ENCODE peak calls at places on chromosomes 7 and 10, in eight cellular contexts. One of them, this sample, is unnamed.
A peak's percentile ranks its signal among the peaks of the same experiment; 100 is the strongest.

GRCh38 chr10:127832456-127832855 is 60.3 kb downstream of the CLRN3 start:
- DNase-seq in neural progenitor cell: no peak
- DNase-seq in colonic mucosa: no peak
- DNase-seq in fibroblast of mammary gland: no peak
- DNase-seq in left ventricle myocardium inferior: no peak
- DNase-seq in Panc1: no peak
- DNase-seq in bronchial epithelial cell: no peak
- DNase-seq in adrenal gland: no peak
- DNase-seq in this sample: no peak

GRCh38 chr7:4683884-4684565 is 1.9 kb downstream of the FOXK1 start:
- DNase-seq in neural progenitor cell: no peak
- DNase-seq in colonic mucosa: peak; percentile 72
- DNase-seq in fibroblast of mammary gland: peak; percentile 80
- DNase-seq in left ventricle myocardium inferior: peak; percentile 68
- DNase-seq in Panc1: peak; percentile 55
- DNase-seq in bronchial epithelial cell: peak; percentile 81
- DNase-seq in adrenal gland: peak; percentile 82
- DNase-seq in this sample: peak; percentile 75

GRCh38 chr7:91228327-91228726 is 35.9 kb upstream of the FZD1 start:
- DNase-seq in neural progenitor cell: no peak
- DNase-seq in colonic mucosa: no peak
- DNase-seq in fibroblast of mammary gland: peak; percentile 59
- DNase-seq in left ventricle myocardium inferior: no peak
- DNase-seq in Panc1: no peak
- DNase-seq in bronchial epithelial cell: peak; percentile 39
- DNase-seq in adrenal gland: no peak
- DNase-seq in this sample: no peak

GRCh38 chr7:135197906-135198655 is 13.2 kb downstream of the WDR91 start:
- DNase-seq in neural progenitor cell: no peak
- DNase-seq in colonic mucosa: no peak
- DNase-seq in fibroblast of mammary gland: peak; percentile 85
- DNase-seq in left ventricle myocardium inferior: no peak
- DNase-seq in Panc1: no peak
- DNase-seq in bronchial epithelial cell: no peak
- DNase-seq in adrenal gland: no peak
- DNase-seq in this sample: no peak

GRCh38 chr10:3837909-3838722 is 53.1 kb upstream of the KLF6 start:
- DNase-seq in neural progenitor cell: no peak
- DNase-seq in colonic mucosa: no peak
- DNase-seq in fibroblast of mammary gland: no peak
- DNase-seq in left ventricle myocardium inferior: no peak
- DNase-seq in Panc1: no peak
- DNase-seq in bronchial epithelial cell: no peak
- DNase-seq in adrenal gland: no peak
- DNase-seq in this sample: no peak

GRCh38 chr10:24723386-24723787 is 300 bp downstream of the ARHGAP21 start:
- DNase-seq in neural progenitor cell: peak; percentile 88
- DNase-seq in colonic mucosa: peak; percentile 33
- DNase-seq in fibroblast of mammary gland: no peak
- DNase-seq in left ventricle myocardium inferior: no peak
- DNase-seq in Panc1: no peak
- DNase-seq in bronchial epithelial cell: no peak
- DNase-seq in adrenal gland: peak; percentile 57
- DNase-seq in this sample: peak; percentile 45

GRCh38 chr7:47725031-47725780 is 143.3 kb upstream of the TNS3 start:
- DNase-seq in neural progenitor cell: no peak
- DNase-seq in colonic mucosa: no peak
- DNase-seq in fibroblast of mammary gland: no peak
- DNase-seq in left ventricle myocardium inferior: no peak
- DNase-seq in Panc1: no peak
- DNase-seq in bronchial epithelial cell: peak; percentile 79
- DNase-seq in adrenal gland: no peak
- DNase-seq in this sample: no peak

GRCh38 chr7:66877577-66878300 is 43.3 kb upstream of the TMEM248 start:
- DNase-seq in neural progenitor cell: no peak
- DNase-seq in colonic mucosa: no peak
- DNase-seq in fibroblast of mammary gland: peak; percentile 21
- DNase-seq in left ventricle myocardium inferior: no peak
- DNase-seq in Panc1: no peak
- DNase-seq in bronchial epithelial cell: no peak
- DNase-seq in adrenal gland: no peak
- DNase-seq in this sample: no peak

GRCh38 chr7:117424090-117424829 is 3.0 kb downstream of the ASZ1 start:
- DNase-seq in neural progenitor cell: no peak
- DNase-seq in colonic mucosa: no peak
- DNase-seq in fibroblast of mammary gland: no peak
- DNase-seq in left ventricle myocardium inferior: no peak
- DNase-seq in Panc1: no peak
- DNase-seq in bronchial epithelial cell: no peak
- DNase-seq in adrenal gland: no peak
- DNase-seq in this sample: no peak

GRCh38 chr10:110885932-110886674 is 14.4 kb downstream of the PDCD4 start:
- DNase-seq in neural progenitor cell: no peak
- DNase-seq in colonic mucosa: no peak
- DNase-seq in fibroblast of mammary gland: no peak
- DNase-seq in left ventricle myocardium inferior: no peak
- DNase-seq in Panc1: no peak
- DNase-seq in bronchial epithelial cell: no peak
- DNase-seq in adrenal gland: no peak
- DNase-seq in this sample: no peak

GRCh38 chr7:135774284-135774683 is 25.7 kb upstream of the FAM180A start:
- DNase-seq in neural progenitor cell: no peak
- DNase-seq in colonic mucosa: peak; percentile 58
- DNase-seq in fibroblast of mammary gland: no peak
- DNase-seq in left ventricle myocardium inferior: no peak
- DNase-seq in Panc1: peak; percentile 12
- DNase-seq in bronchial epithelial cell: peak; percentile 87
- DNase-seq in adrenal gland: no peak
- DNase-seq in this sample: peak; percentile 33

GRCh38 chr7:4227105-4228010 is 454.7 kb upstream of the FOXK1 start:
- DNase-seq in neural progenitor cell: peak; percentile 19
- DNase-seq in colonic mucosa: no peak
- DNase-seq in fibroblast of mammary gland: no peak
- DNase-seq in left ventricle myocardium inferior: no peak
- DNase-seq in Panc1: no peak
- DNase-seq in bronchial epithelial cell: no peak
- DNase-seq in adrenal gland: no peak
- DNase-seq in this sample: no peak

GRCh38 chr10:132536241-132536963 is 1.2 kb upstream of the INPP5A start:
- DNase-seq in neural progenitor cell: peak; percentile 33
- DNase-seq in colonic mucosa: peak; percentile 53
- DNase-seq in fibroblast of mammary gland: no peak
- DNase-seq in left ventricle myocardium inferior: peak; percentile 20
- DNase-seq in Panc1: no peak
- DNase-seq in bronchial epithelial cell: no peak
- DNase-seq in adrenal gland: peak; percentile 36
- DNase-seq in this sample: peak; percentile 40

GRCh38 chr7:24401628-24402593 is 117.9 kb downstream of the NPY start:
- DNase-seq in neural progenitor cell: no peak
- DNase-seq in colonic mucosa: no peak
- DNase-seq in fibroblast of mammary gland: peak; percentile 42
- DNase-seq in left ventricle myocardium inferior: no peak
- DNase-seq in Panc1: peak; percentile 33
- DNase-seq in bronchial epithelial cell: peak; percentile 55
- DNase-seq in adrenal gland: no peak
- DNase-seq in this sample: no peak

GRCh38 chr7:144069511-144069910 is at the start of gene OR2A25:
- DNase-seq in neural progenitor cell: no peak
- DNase-seq in colonic mucosa: no peak
- DNase-seq in fibroblast of mammary gland: no peak
- DNase-seq in left ventricle myocardium inferior: no peak
- DNase-seq in Panc1: no peak
- DNase-seq in bronchial epithelial cell: no peak
- DNase-seq in adrenal gland: no peak
- DNase-seq in this sample: no peak

GRCh38 chr7:144057954-144058353 is 9.2 kb downstream of the OR2A5 start:
- DNase-seq in neural progenitor cell: no peak
- DNase-seq in colonic mucosa: no peak
- DNase-seq in fibroblast of mammary gland: peak; percentile 15
- DNase-seq in left ventricle myocardium inferior: no peak
- DNase-seq in Panc1: peak; percentile 25
- DNase-seq in bronchial epithelial cell: no peak
- DNase-seq in adrenal gland: peak; percentile 31
- DNase-seq in this sample: no peak

DNA sequence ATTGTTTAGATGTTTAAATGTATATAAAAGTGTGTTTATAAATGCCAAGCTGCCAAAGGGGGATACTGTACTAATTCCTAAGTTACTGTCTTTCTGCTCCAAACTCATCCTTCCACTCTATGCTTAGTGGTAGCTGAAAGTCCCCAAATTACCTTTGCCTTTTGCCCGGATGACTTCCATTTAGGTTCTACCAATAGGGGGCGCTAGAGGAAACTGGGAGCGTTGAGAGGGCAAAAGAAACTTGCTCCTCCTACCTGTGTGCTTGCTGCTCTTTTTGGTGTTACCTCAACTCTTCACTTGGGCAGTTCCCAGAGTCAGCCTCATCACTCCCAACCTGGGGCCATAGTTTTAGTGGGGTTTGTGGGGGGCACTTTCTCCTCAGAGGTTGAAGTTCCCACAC is 5.9 kb upstream of the OR2A25 start:
- DNase-seq in neural progenitor cell: peak; percentile 14
- DNase-seq in colonic mucosa: no peak
- DNase-seq in fibroblast of mammary gland: no peak
- DNase-seq in left ventricle myocardium inferior: no peak
- DNase-seq in Panc1: no peak
- DNase-seq in bronchial epithelial cell: no peak
- DNase-seq in adrenal gland: no peak
- DNase-seq in this sample: no peak
- TF ChIP-seq CTCF in neural progenitor cell: peak; percentile 61
- TF ChIP-seq CTCF in colonic mucosa: no peak
- TF ChIP-seq CTCF in fibroblast of mammary gland: peak; percentile 31
- TF ChIP-seq CTCF in left ventricle myocardium inferior: no peak
- TF ChIP-seq CTCF in Panc1: peak; percentile 41
- TF ChIP-seq CTCF in bronchial epithelial cell: peak; percentile 25
- TF ChIP-seq CTCF in adrenal gland: no peak
- TF ChIP-seq CTCF in this sample: no peak

DNA sequence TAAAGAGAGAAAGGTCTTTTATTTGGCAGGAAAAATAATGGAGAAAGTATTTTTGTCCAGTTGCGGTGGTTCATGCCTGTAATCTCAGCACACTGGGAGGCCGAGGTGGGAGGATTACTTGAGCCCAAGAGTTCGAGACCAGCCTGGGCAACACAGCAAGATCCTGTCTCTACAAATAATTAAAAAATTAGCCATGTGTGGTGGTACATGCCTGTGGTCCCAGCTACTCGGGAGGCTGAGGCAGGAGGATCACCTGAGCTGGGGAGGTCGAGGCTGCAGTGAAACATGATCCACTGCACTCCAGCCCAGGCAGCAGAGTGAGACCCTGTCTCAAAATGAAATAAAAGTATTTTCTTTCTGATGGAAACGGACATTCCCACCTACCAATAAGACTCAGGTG is 77.8 kb upstream of the MKRN1 start:
- DNase-seq in neural progenitor cell: no peak
- DNase-seq in colonic mucosa: no peak
- DNase-seq in fibroblast of mammary gland: no peak
- DNase-seq in left ventricle myocardium inferior: no peak
- DNase-seq in Panc1: no peak
- DNase-seq in bronchial epithelial cell: no peak
- DNase-seq in adrenal gland: no peak
- DNase-seq in this sample: no peak
- H3K4me3 ChIP-seq in neural progenitor cell: no peak overlapping the region
- H3K4me3 ChIP-seq in colonic mucosa: no peak overlapping the region
- H3K4me3 ChIP-seq in fibroblast of mammary gland: no peak overlapping the region
- H3K4me3 ChIP-seq in left ventricle myocardium inferior: no peak overlapping the region
- H3K4me3 ChIP-seq in Panc1: no peak overlapping the region
- H3K4me3 ChIP-seq in bronchial epithelial cell: no peak overlapping the region
- H3K4me3 ChIP-seq in adrenal gland: no peak overlapping the region
- H3K4me3 ChIP-seq in this sample: no peak overlapping the region

GRCh38 chr7:42611529-42611928 is 300.3 kb downstream of the C7orf25 start:
- DNase-seq in neural progenitor cell: no peak
- DNase-seq in colonic mucosa: no peak
- DNase-seq in fibroblast of mammary gland: no peak
- DNase-seq in left ventricle myocardium inferior: no peak
- DNase-seq in Panc1: no peak
- DNase-seq in bronchial epithelial cell: no peak
- DNase-seq in adrenal gland: no peak
- DNase-seq in this sample: no peak

GRCh38 chr7:42611961-42612360 is 299.9 kb downstream of the C7orf25 start:
- DNase-seq in neural progenitor cell: no peak
- DNase-seq in colonic mucosa: no peak
- DNase-seq in fibroblast of mammary gland: no peak
- DNase-seq in left ventricle myocardium inferior: no peak
- DNase-seq in Panc1: no peak
- DNase-seq in bronchial epithelial cell: no peak
- DNase-seq in adrenal gland: no peak
- DNase-seq in this sample: no peak

GRCh38 chr7:42617781-42618457 is 294.0 kb downstream of the C7orf25 start:
- DNase-seq in neural progenitor cell: peak; percentile 66
- DNase-seq in colonic mucosa: no peak
- DNase-seq in fibroblast of mammary gland: no peak
- DNase-seq in left ventricle myocardium inferior: no peak
- DNase-seq in Panc1: no peak
- DNase-seq in bronchial epithelial cell: no peak
- DNase-seq in adrenal gland: no peak
- DNase-seq in this sample: no peak

GRCh38 chr7:42617071-42617705 is 294.7 kb downstream of the C7orf25 start:
- DNase-seq in neural progenitor cell: peak; percentile 9
- DNase-seq in colonic mucosa: no peak
- DNase-seq in fibroblast of mammary gland: no peak
- DNase-seq in left ventricle myocardium inferior: no peak
- DNase-seq in Panc1: no peak
- DNase-seq in bronchial epithelial cell: no peak
- DNase-seq in adrenal gland: no peak
- DNase-seq in this sample: peak; percentile 28

DNA sequence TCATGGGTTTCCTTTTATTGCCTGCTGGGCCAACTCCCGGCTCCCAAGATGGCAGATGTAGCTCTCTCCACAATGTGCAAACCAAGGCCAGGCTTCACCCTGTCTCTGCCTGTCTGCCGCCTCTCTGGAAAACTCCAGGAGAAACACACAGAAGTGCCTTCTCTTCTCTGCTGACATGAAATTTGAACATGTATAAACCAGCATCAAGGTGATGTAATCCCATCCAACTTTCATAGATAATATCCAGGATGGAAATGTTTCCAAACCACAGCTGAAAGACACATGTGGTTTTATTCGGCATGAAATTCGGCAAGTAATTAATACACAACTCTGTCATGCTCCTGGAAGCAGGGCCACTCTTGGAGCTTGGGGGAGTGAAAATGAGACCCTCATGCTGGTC is 297.2 kb downstream of the C7orf25 start:
- DNase-seq in neural progenitor cell: no peak
- DNase-seq in colonic mucosa: no peak
- DNase-seq in fibroblast of mammary gland: no peak
- DNase-seq in left ventricle myocardium inferior: no peak
- DNase-seq in Panc1: no peak
- DNase-seq in bronchial epithelial cell: peak; percentile 41
- DNase-seq in adrenal gland: no peak
- DNase-seq in this sample: no peak
- TF ChIP-seq CTCF in neural progenitor cell: no peak
- TF ChIP-seq CTCF in colonic mucosa: no peak
- TF ChIP-seq CTCF in fibroblast of mammary gland: no peak
- TF ChIP-seq CTCF in left ventricle myocardium inferior: no peak
- TF ChIP-seq CTCF in Panc1: no peak
- TF ChIP-seq CTCF in bronchial epithelial cell: no peak
- TF ChIP-seq CTCF in adrenal gland: no peak
- TF ChIP-seq CTCF in this sample: no peak

DNA sequence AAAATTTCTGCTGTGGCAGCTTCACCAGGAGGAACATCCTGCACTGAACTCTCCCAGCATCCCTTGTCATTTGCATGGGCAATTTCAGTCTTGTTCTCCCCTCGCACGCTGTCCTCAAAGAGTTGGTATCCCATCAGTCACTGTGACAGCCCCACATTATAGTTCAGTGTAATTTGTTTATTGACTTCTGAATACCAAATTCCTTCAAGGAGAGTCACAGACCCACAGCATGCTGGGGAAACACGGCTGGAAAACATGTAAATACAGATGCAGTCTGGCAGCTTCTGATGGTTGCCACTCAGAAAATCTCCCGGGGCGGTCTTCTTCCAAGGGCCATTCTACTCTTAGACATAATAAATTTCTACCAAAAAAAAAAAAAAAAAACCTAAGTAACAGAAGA is 151.0 kb upstream of the NEBL start:
- DNase-seq in neural progenitor cell: no peak
- DNase-seq in colonic mucosa: no peak
- DNase-seq in fibroblast of mammary gland: peak; percentile 29
- DNase-seq in left ventricle myocardium inferior: no peak
- DNase-seq in Panc1: no peak
- DNase-seq in bronchial epithelial cell: peak; percentile 50
- DNase-seq in adrenal gland: no peak
- DNase-seq in this sample: no peak
- H3K4me3 ChIP-seq in neural progenitor cell: no peak overlapping the region
- H3K4me3 ChIP-seq in colonic mucosa: no peak overlapping the region
- H3K4me3 ChIP-seq in fibroblast of mammary gland: no peak overlapping the region
- H3K4me3 ChIP-seq in left ventricle myocardium inferior: no peak overlapping the region
- H3K4me3 ChIP-seq in Panc1: no peak overlapping the region
- H3K4me3 ChIP-seq in bronchial epithelial cell: no peak overlapping the region
- H3K4me3 ChIP-seq in adrenal gland: no peak overlapping the region
- H3K4me3 ChIP-seq in this sample: no peak overlapping the region

This sample was measured in heart left ventricle.